ENCODE peak calls at places on chromosomes 16 and 17, in seven cellular contexts. H is A549; L is tibial artery; E is K562; A is IMR-90; Z is tibial nerve; W is naive thymus-derived CD4-positive, alpha-beta T cell. V is an unnamed sample. For H3K9me3, the result is how much of the 10 kb centered on the place peaks cover.

GRCh38 chr17:7914771-7915610 is 1.1 kb downstream of the RNF227 start:
- DNase-seq in H (peak), L (peak), E (no peak), A (peak), Z (no peak), W (no peak), V (no peak)

GRCh38 chr16:20072524-20073202 is 1.0 kb downstream of the GPR139 start:
- DNase-seq in H (no peak), L (no peak), E (no peak), A (no peak), Z (no peak), W (no peak), V (no peak)

GRCh38 chr17:79699386-79700036 is 31.2 kb upstream of the ENPP7 start:
- DNase-seq in H (no peak), L (no peak), E (peak), A (no peak), Z (no peak), W (no peak), V (no peak)

GRCh38 chr16:23999663-24000062 is 163.9 kb downstream of the PRKCB start:
- DNase-seq in H (no peak), L (no peak), E (no peak), A (no peak), Z (no peak), W (no peak), V (no peak)

GRCh38 chr17:6893382-6894205 is 62.1 kb upstream of the TEKT1 start:
- DNase-seq in H (no peak), L (no peak), E (no peak), A (no peak), Z (no peak), W (no peak), V (no peak)

GRCh38 chr16:20866161-20866772 is 33.9 kb downstream of the DCUN1D3 start:
- DNase-seq in H (peak), L (peak), E (peak), A (peak), Z (no peak), W (no peak), V (peak)

GRCh38 chr17:77735051-77735340 is 223.5 kb upstream of the TNRC6C start:
- DNase-seq in H (no peak), L (peak), E (no peak), A (no peak), Z (no peak), W (no peak), V (no peak)

GRCh38 chr17:59826741-59827453 is 65.8 kb downstream of the TUBD1 start:
- DNase-seq in H (no peak), L (no peak), E (no peak), A (no peak), Z (no peak), W (no peak), V (no peak)

GRCh38 chr17:34859652-34860051 is 101.6 kb downstream of the CCT6B start:
- DNase-seq in H (no peak), L (no peak), E (no peak), A (no peak), Z (no peak), W (no peak), V (no peak)

GRCh38 chr17:46726106-46726670 is 92.3 kb downstream of the WNT3 start:
- DNase-seq in H (no peak), L (no peak), E (no peak), A (peak), Z (no peak), W (no peak), V (no peak)

GRCh38 chr17:67401598-67402504 is 24.8 kb downstream of the PITPNC1 start:
- DNase-seq in H (no peak), L (no peak), E (no peak), A (no peak), Z (no peak), W (no peak), V (no peak)

GRCh38 chr17:40678902-40679522 is 14.0 kb upstream of the KRT222 start:
- DNase-seq in H (no peak), L (no peak), E (no peak), A (no peak), Z (no peak), W (no peak), V (no peak)

GRCh38 chr17:78040561-78041400 is 82.3 kb downstream of the TNRC6C start:
- DNase-seq in H (peak), L (peak), E (no peak), A (peak), Z (no peak), W (peak), V (peak)

GRCh38 chr17:77471984-77472836 is 331.4 kb downstream of the SEC14L1 start:
- DNase-seq in H (no peak), L (no peak), E (no peak), A (peak), Z (no peak), W (no peak), V (peak)

GRCh38 chr17:43467981-43468541 is 15.7 kb upstream of the DHX8 start:
- DNase-seq in H (no peak), L (no peak), E (no peak), A (peak), Z (no peak), W (no peak), V (no peak)

GRCh38 chr17:78836420-78837021 is 4.1 kb downstream of the USP36 start:
- DNase-seq in H (no peak), L (no peak), E (no peak), A (no peak), Z (no peak), W (no peak), V (no peak)

GRCh38 chr17:58267347-58268324 is 13.1 kb downstream of the MPO start:
- DNase-seq in H (no peak), L (no peak), E (no peak), A (no peak), Z (no peak), W (no peak), V (no peak)

GRCh38 chr16:30368122-30368791 is 2.0 kb downstream of the TBC1D10B start:
- DNase-seq in H (no peak), L (peak), E (peak), A (peak), Z (no peak), W (no peak), V (no peak)

GRCh38 chr16:6625606-6626005 is 707.0 kb upstream of the RBFOX1 start:
- DNase-seq in H (no peak), L (no peak), E (no peak), A (no peak), Z (no peak), W (no peak), V (no peak)

GRCh38 chr17:79664925-79665738 is 54.3 kb upstream of the RBFOX3 start:
- DNase-seq in H (no peak), L (peak), E (no peak), A (no peak), Z (peak), W (no peak), V (peak)

GRCh38 chr17:81132770-81133723 is 32.3 kb upstream of the PVALEF start:
- DNase-seq in H (no peak), L (no peak), E (peak), A (no peak), Z (no peak), W (no peak), V (no peak)

GRCh38 chr16:73187163-73187562 is 139.2 kb upstream of the ZFHX3 start:
- DNase-seq in H (no peak), L (no peak), E (no peak), A (no peak), Z (no peak), W (no peak), V (no peak)

GRCh38 chr16:25141648-25142047 is 30.1 kb downstream of the LCMT1 start:
- DNase-seq in H (no peak), L (no peak), E (no peak), A (no peak), Z (no peak), W (no peak), V (no peak)

GRCh38 chr16:23920899-23921298 is 85.1 kb downstream of the PRKCB start:
- DNase-seq in H (no peak), L (no peak), E (no peak), A (no peak), Z (no peak), W (no peak), V (no peak)

DNA sequence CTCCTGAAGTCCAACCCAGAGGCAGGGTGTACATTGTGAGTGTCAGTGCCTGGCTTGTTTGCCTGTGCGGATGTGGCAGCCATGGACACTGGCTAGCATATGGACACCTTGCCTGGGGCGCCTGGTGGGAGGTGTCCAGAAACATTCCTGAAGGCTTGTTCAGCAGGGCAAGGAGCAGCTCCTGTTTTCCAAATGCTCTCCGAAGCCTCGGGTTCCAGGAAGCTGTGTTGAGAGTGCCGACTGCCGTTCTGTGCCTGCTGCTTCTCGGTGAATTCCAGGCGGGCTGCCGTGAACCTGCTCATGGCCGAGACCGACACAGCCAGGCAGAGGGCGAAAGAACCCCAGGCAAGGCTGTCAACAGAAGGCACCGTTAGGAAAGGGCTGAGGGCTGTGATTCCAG is 10.9 kb upstream of the DHRS7C start:
- DNase-seq in H (peak), L (no peak), E (no peak), A (no peak), Z (no peak), W (no peak), V (no peak)
- H3K4me3 ChIP-seq in H (peak), L (no peak), E (no peak), A (no peak), Z (no peak), W (no peak), V (no peak)

DNA sequence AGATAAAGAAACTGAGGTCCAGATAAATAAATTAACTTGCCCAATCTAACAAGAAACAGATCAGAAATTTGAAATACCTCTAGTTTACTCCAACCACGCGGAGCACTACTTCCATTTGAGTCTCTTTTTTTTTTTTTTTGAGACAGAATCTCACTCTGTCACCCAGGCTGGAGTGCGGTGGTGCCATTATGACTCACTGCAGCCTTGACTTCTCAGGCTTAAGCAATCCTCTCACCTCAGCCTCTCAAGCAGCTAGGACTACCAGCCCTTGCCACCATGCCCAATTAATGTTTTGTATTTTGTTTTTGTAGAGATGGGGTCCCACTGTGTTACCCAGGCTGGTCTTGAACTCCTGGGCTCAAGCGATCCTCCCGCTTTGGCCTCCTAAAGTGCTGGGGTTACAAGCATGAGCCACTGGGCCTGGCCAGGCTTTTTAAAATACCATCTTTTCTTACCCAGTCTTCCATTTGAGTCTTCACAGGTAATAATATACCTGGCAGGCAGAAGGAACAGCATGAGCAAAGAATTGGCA is 3.3 kb upstream of the NACA2 start:
- DNase-seq in H (no peak), L (no peak), E (no peak), A (no peak), Z (no peak), W (no peak), V (no peak)
- H3K27ac ChIP-seq in H (no peak), L (no peak), E (no peak), A (no peak), Z (no peak), W (no peak), V (no peak)

DNA sequence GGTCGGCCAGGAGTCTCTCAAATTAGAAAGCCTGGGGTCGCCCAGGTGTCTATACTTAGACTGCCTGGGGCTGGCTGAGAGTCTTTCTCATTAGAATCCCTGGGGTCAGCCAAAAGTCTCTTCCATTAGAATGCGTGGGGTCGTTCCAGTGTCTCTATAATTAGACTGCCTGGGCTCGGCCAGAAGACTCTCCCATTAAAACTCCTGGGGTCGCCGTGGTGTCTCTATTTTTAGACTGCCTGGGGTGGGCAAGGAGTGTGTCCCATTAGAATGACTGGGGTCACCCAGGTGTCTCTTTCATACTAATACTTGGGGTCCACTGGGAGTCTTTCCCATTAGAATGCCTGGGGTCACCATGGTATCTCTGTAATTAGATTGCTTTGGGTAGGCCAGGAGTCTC is 2227.7 kb downstream of the TP53TG3F start:
- DNase-seq in H (no peak), L (peak), E (no peak), A (no peak), Z (no peak), W (no peak), V (no peak)
- H3K9me3 ChIP-seq in H (under half), L (under half), E (under half), A (under half), Z (under half), W (under half), V (half or more)

DNA sequence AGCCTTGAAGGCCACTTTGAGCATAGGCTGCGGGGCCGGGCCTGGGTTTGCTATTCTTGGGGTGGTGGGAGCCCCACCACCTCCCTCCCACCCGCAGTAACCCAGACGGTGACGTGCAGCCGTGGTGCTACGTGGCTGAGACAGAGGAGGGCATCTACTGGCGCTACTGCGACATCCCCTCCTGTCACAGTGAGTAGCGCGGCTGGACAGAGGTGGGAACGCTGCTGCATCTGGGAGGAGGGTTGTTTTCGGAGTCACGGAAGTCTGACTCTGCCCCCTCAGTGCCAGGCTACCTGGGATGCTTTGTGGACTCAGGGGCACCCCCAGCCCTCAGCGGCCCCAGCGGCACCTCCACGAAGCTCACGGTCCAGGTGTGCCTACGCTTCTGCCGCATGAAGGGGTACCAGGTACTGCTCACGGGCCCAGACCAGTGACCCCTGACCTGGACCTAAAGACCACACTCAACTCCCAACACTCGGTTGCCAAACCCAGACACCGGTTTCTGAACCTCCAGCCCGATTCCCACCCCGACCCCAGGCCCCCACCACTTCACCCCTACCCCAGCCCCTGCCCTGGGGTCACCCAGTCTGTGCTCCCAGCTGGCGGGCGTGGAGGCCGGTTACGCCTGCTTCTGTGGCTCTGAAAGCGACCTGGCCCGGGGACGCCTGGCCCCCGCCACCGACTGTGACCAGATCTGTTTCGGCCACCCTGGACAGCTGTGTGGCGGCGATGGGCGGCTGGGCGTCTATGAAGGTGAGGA is 2.1 kb downstream of the KREMEN2 start:
- DNase-seq in H (no peak), L (no peak), E (no peak), A (no peak), Z (no peak), W (no peak), V (no peak)
- H3K4me3 ChIP-seq in H (no peak), L (no peak), E (no peak), A (no peak), Z (no peak), W (no peak), V (peak)

GRCh38 chr16:59356709-59357108 is 622.6 kb upstream of the GOT2 start:
- DNase-seq in H (no peak), L (no peak), E (peak), A (no peak), Z (no peak), W (no peak), V (no peak)
- H3K27ac ChIP-seq in H (peak), L (no peak), E (peak), A (no peak), Z (no peak), W (no peak), V (no peak)

GRCh38 chr16:46482895-46483294 is 138.3 kb downstream of the SHCBP1 start:
- DNase-seq in H (no peak), L (no peak), E (no peak), A (no peak), Z (no peak), W (no peak), V (no peak)
- H3K9me3 ChIP-seq in H (under half), L (under half), E (under half), A (under half), Z (under half), W (under half), V (under half)

DNA sequence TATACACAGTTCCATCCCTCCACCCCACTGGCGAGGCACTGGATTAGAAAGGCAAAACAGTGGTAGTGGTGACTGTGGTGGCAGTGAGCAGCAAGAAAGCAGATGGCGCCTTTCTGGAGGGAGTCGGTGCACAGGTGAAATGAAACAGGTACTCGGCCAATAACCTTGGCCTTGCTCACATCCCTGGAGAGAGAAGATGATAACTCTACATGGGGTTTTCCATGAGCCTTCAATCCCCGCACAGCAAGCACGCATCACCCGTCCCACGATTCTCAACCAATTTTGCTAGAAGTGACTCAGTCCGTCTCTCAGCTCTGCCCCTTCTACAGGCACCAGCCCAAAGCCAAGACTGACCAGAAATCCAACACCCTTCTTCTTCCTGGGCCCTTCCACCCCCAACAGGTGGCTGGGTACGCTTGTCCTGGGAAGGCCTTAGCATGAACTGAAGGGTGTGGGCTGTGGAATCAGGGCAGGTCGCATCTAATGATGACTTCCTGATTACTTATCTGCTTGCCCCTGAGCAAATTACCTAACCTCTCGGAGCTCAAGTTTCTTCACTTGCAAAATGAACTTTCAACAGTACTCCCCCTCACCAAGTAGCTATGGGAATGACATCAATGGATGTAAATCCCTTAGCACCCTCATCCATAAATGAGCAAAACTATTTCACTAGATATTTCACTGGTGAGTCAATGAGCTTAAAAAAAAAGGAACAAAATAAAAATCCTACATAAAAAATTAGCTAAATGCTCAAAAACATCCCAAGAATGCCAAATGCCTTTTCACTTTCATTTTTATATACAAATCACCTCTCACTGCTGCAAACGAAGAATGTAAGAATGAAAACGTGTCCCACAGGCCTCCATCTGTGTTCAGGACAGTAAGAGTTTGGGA is 18.0 kb downstream of the XPO6 start:
- DNase-seq in H (no peak), L (no peak), E (no peak), A (peak), Z (no peak), W (no peak), V (no peak)
- H3K4me3 ChIP-seq in H (no peak), L (no peak), E (no peak), A (no peak), Z (no peak), W (peak), V (no peak)

GRCh38 chr17:64653985-64654355 is 8.1 kb downstream of the SMURF2 start:
- DNase-seq in H (no peak), L (no peak), E (no peak), A (no peak), Z (no peak), W (no peak), V (no peak)
- H3K27ac ChIP-seq in H (peak), L (no peak), E (peak), A (peak), Z (no peak), W (no peak), V (peak)

GRCh38 chr16:35687781-35688180 is 2228.4 kb downstream of the TP53TG3F start:
- DNase-seq in H (no peak), L (no peak), E (no peak), A (no peak), Z (no peak), W (no peak), V (no peak)

GRCh38 chr16:35689764-35690163 is 2230.4 kb downstream of the TP53TG3F start:
- DNase-seq in H (no peak), L (peak), E (no peak), A (no peak), Z (no peak), W (no peak), V (no peak)

GRCh38 chr16:35686595-35686994 is 2227.2 kb downstream of the TP53TG3F start:
- DNase-seq in H (no peak), L (no peak), E (no peak), A (no peak), Z (no peak), W (no peak), V (no peak)

GRCh38 chr16:35690413-35690812 is 2231.0 kb downstream of the TP53TG3F start:
- DNase-seq in H (no peak), L (peak), E (no peak), A (no peak), Z (no peak), W (no peak), V (no peak)

GRCh38 chr16:35685085-35685484 is 2225.7 kb downstream of the TP53TG3F start:
- DNase-seq in H (no peak), L (peak), E (no peak), A (no peak), Z (no peak), W (no peak), V (no peak)
- H3K9me3 ChIP-seq in H (under half), L (under half), E (under half), A (under half), Z (under half), W (under half), V (half or more)

GRCh38 chr16:69563605-69564580 is 1.9 kb upstream of the NFAT5 start:
- DNase-seq in H (no peak), L (no peak), E (no peak), A (peak), Z (no peak), W (peak), V (no peak)
- H3K4me3 ChIP-seq in H (peak), L (peak), E (peak), A (no peak), Z (no peak), W (peak), V (no peak)

V was measured in left lung.